ENCODE peak calls at places on chromosomes 16 and 17, in five cellular contexts. One of them, this sample, is unnamed.
A peak's percentile ranks its signal among the peaks of the same experiment; 100 is the strongest.

GRCh38 chr16:80285089-80285488 is 255.7 kb upstream of the DYNLRB2 start:
- DNase-seq in IMR-90: peak; percentile 89
- DNase-seq in vagina: no peak
- DNase-seq in CD4-positive, alpha-beta T cell: no peak
- DNase-seq in HCT116: no peak
- DNase-seq in this sample: no peak

GRCh38 chr17:50676065-50676975 is 31.4 kb downstream of the ANKRD40 start:
- DNase-seq in CD4-positive, alpha-beta T cell: no peak
- DNase-seq in IMR-90: no peak
- DNase-seq in vagina: no peak
- DNase-seq in HCT116: no peak
- DNase-seq in this sample: no peak

GRCh38 chr16:11835891-11836652 is 15.3 kb downstream of the RSL1D1 start:
- DNase-seq in vagina: no peak
- DNase-seq in IMR-90: peak; percentile 28
- DNase-seq in CD4-positive, alpha-beta T cell: no peak
- DNase-seq in HCT116: no peak
- DNase-seq in this sample: no peak

GRCh38 chr16:17367034-17367433 is 103.7 kb downstream of the XYLT1 start:
- DNase-seq in vagina: no peak
- DNase-seq in IMR-90: no peak
- DNase-seq in CD4-positive, alpha-beta T cell: no peak
- DNase-seq in HCT116: no peak
- DNase-seq in this sample: no peak

GRCh38 chr17:17749025-17749772 is 67.9 kb downstream of the RAI1 start:
- DNase-seq in CD4-positive, alpha-beta T cell: no peak
- DNase-seq in IMR-90: no peak
- DNase-seq in HCT116: no peak
- DNase-seq in vagina: no peak
- DNase-seq in this sample: no peak

GRCh38 chr17:74981318-74981978 is 6.0 kb upstream of the CDR2L start:
- DNase-seq in IMR-90: no peak
- DNase-seq in CD4-positive, alpha-beta T cell: no peak
- DNase-seq in vagina: no peak
- DNase-seq in HCT116: no peak
- DNase-seq in this sample: no peak

GRCh38 chr17:68182940-68183551 is 64.8 kb upstream of the AMZ2 start:
- DNase-seq in vagina: no peak
- DNase-seq in HCT116: peak; percentile 78
- DNase-seq in IMR-90: no peak
- DNase-seq in CD4-positive, alpha-beta T cell: peak; percentile 59
- DNase-seq in this sample: no peak

GRCh38 chr16:83533193-83533592 is 274.6 kb upstream of the HSBP1 start:
- DNase-seq in CD4-positive, alpha-beta T cell: no peak
- DNase-seq in IMR-90: peak; percentile 78
- DNase-seq in HCT116: no peak
- DNase-seq in vagina: no peak
- DNase-seq in this sample: no peak

GRCh38 chr16:3065069-3065741 is at the start of gene IL32:
- DNase-seq in vagina: no peak
- DNase-seq in HCT116: no peak
- DNase-seq in CD4-positive, alpha-beta T cell: peak; percentile 58
- DNase-seq in IMR-90: peak; percentile 94
- DNase-seq in this sample: no peak

GRCh38 chr16:28317040-28317880 is 24.9 kb downstream of the SBK1 start:
- DNase-seq in IMR-90: peak; percentile 34
- DNase-seq in HCT116: peak; percentile 21
- DNase-seq in CD4-positive, alpha-beta T cell: peak; percentile 68
- DNase-seq in vagina: no peak
- DNase-seq in this sample: peak; percentile 58

GRCh38 chr16:81405702-81406113 is 38.9 kb upstream of the CMIP start:
- DNase-seq in CD4-positive, alpha-beta T cell: no peak
- DNase-seq in vagina: no peak
- DNase-seq in IMR-90: peak; percentile 92
- DNase-seq in HCT116: peak; percentile 99
- DNase-seq in this sample: no peak

GRCh38 chr16:68539704-68540370 is 746 bp downstream of the ZFP90 start:
- DNase-seq in HCT116: no peak
- DNase-seq in CD4-positive, alpha-beta T cell: no peak
- DNase-seq in IMR-90: no peak
- DNase-seq in vagina: no peak
- DNase-seq in this sample: no peak

GRCh38 chr17:164536-165235 is 16.8 kb downstream of the DOC2B start:
- DNase-seq in CD4-positive, alpha-beta T cell: no peak
- DNase-seq in vagina: no peak
- DNase-seq in HCT116: no peak
- DNase-seq in IMR-90: peak; percentile 43
- DNase-seq in this sample: peak; percentile 86

GRCh38 chr17:65920996-65921395 is 270.9 kb downstream of the CEP112 start:
- DNase-seq in vagina: no peak
- DNase-seq in CD4-positive, alpha-beta T cell: no peak
- DNase-seq in IMR-90: no peak
- DNase-seq in HCT116: no peak
- DNase-seq in this sample: no peak

GRCh38 chr17:35184274-35184673 is 9.9 kb downstream of the SLC35G3 start:
- DNase-seq in HCT116: no peak
- DNase-seq in CD4-positive, alpha-beta T cell: no peak
- DNase-seq in IMR-90: no peak
- DNase-seq in vagina: peak; percentile 47
- DNase-seq in this sample: no peak

GRCh38 chr17:65312718-65313382 is 175.7 kb downstream of the RGS9 start:
- DNase-seq in IMR-90: no peak
- DNase-seq in HCT116: no peak
- DNase-seq in CD4-positive, alpha-beta T cell: no peak
- DNase-seq in vagina: no peak
- DNase-seq in this sample: no peak

GRCh38 chr17:76726766-76727718 is at the start of gene METTL23:
- DNase-seq in HCT116: no peak
- DNase-seq in vagina: no peak
- DNase-seq in IMR-90: peak; percentile 77
- DNase-seq in CD4-positive, alpha-beta T cell: peak; percentile 70
- DNase-seq in this sample: no peak

GRCh38 chr17:79003661-79004411 is 5.7 kb downstream of the CANT1 start:
- DNase-seq in CD4-positive, alpha-beta T cell: no peak
- DNase-seq in HCT116: no peak
- DNase-seq in IMR-90: no peak
- DNase-seq in vagina: no peak
- DNase-seq in this sample: no peak

GRCh38 chr17:80937501-80938356 is 53.9 kb upstream of the CHMP6 start:
- DNase-seq in HCT116: no peak
- DNase-seq in IMR-90: no peak
- DNase-seq in vagina: no peak
- DNase-seq in CD4-positive, alpha-beta T cell: no peak
- DNase-seq in this sample: no peak

GRCh38 chr16:14366974-14367707 is 262.9 kb downstream of the PARN start:
- DNase-seq in IMR-90: no peak
- DNase-seq in vagina: peak; percentile 70
- DNase-seq in HCT116: no peak
- DNase-seq in CD4-positive, alpha-beta T cell: no peak
- DNase-seq in this sample: no peak

GRCh38 chr17:1203111-1203966 is 23.6 kb upstream of the ABR start:
- DNase-seq in vagina: no peak
- DNase-seq in IMR-90: peak; percentile 51
- DNase-seq in CD4-positive, alpha-beta T cell: peak; percentile 59
- DNase-seq in HCT116: no peak
- DNase-seq in this sample: no peak

GRCh38 chr16:52453661-52454060 is 93.3 kb downstream of the TOX3 start:
- DNase-seq in CD4-positive, alpha-beta T cell: no peak
- DNase-seq in vagina: no peak
- DNase-seq in IMR-90: no peak
- DNase-seq in HCT116: no peak
- DNase-seq in this sample: no peak

GRCh38 chr17:9322298-9322697 is 253.3 kb downstream of the STX8 start:
- DNase-seq in HCT116: no peak
- DNase-seq in IMR-90: no peak
- DNase-seq in CD4-positive, alpha-beta T cell: no peak
- DNase-seq in vagina: no peak
- DNase-seq in this sample: no peak

GRCh38 chr16:66486773-66487579 is 59.9 kb downstream of the BEAN1 start:
- DNase-seq in HCT116: no peak
- DNase-seq in CD4-positive, alpha-beta T cell: no peak
- DNase-seq in vagina: no peak
- DNase-seq in IMR-90: peak; percentile 83
- DNase-seq in this sample: no peak

GRCh38 chr17:10119203-10120112 is 78.9 kb downstream of the GAS7 start:
- DNase-seq in vagina: peak; percentile 70
- DNase-seq in CD4-positive, alpha-beta T cell: no peak
- DNase-seq in HCT116: peak; percentile 90
- DNase-seq in IMR-90: no peak
- DNase-seq in this sample: no peak

GRCh38 chr16:76199681-76200210 is 77.5 kb upstream of the CNTNAP4 start:
- DNase-seq in CD4-positive, alpha-beta T cell: no peak
- DNase-seq in IMR-90: no peak
- DNase-seq in HCT116: no peak
- DNase-seq in vagina: no peak
- DNase-seq in this sample: no peak

GRCh38 chr16:76201385-76201784 is 75.8 kb upstream of the CNTNAP4 start:
- DNase-seq in vagina: no peak
- DNase-seq in HCT116: no peak
- DNase-seq in CD4-positive, alpha-beta T cell: no peak
- DNase-seq in IMR-90: no peak
- DNase-seq in this sample: no peak

GRCh38 chr16:76207270-76207669 is 69.9 kb upstream of the CNTNAP4 start:
- DNase-seq in HCT116: no peak
- DNase-seq in IMR-90: no peak
- DNase-seq in CD4-positive, alpha-beta T cell: no peak
- DNase-seq in vagina: no peak
- DNase-seq in this sample: no peak

GRCh38 chr16:76204249-76204648 is 73.0 kb upstream of the CNTNAP4 start:
- DNase-seq in CD4-positive, alpha-beta T cell: no peak
- DNase-seq in vagina: no peak
- DNase-seq in HCT116: no peak
- DNase-seq in IMR-90: no peak
- DNase-seq in this sample: no peak
- TF ChIP-seq CTCF in CD4-positive, alpha-beta T cell: no peak
- TF ChIP-seq CTCF in vagina: no peak
- TF ChIP-seq CTCF in HCT116: no peak
- TF ChIP-seq CTCF in IMR-90: no peak
- TF ChIP-seq CTCF in this sample: no peak

GRCh38 chr16:85398050-85398451 is 215.1 kb upstream of the GSE1 start:
- DNase-seq in CD4-positive, alpha-beta T cell: no peak
- DNase-seq in vagina: no peak
- DNase-seq in IMR-90: no peak
- DNase-seq in HCT116: no peak
- DNase-seq in this sample: no peak

GRCh38 chr16:85398688-85399582 is 214.2 kb upstream of the GSE1 start:
- DNase-seq in CD4-positive, alpha-beta T cell: no peak
- DNase-seq in HCT116: no peak
- DNase-seq in vagina: no peak
- DNase-seq in IMR-90: no peak
- DNase-seq in this sample: no peak

GRCh38 chr16:85395913-85396878 is 216.9 kb upstream of the GSE1 start:
- DNase-seq in vagina: no peak
- DNase-seq in IMR-90: peak; percentile 24
- DNase-seq in CD4-positive, alpha-beta T cell: no peak
- DNase-seq in HCT116: no peak
- DNase-seq in this sample: no peak

GRCh38 chr16:85395207-85395912 is 217.8 kb upstream of the GSE1 start:
- DNase-seq in HCT116: peak; percentile 92
- DNase-seq in CD4-positive, alpha-beta T cell: no peak
- DNase-seq in IMR-90: peak; percentile 98
- DNase-seq in vagina: no peak
- DNase-seq in this sample: no peak

DNA sequence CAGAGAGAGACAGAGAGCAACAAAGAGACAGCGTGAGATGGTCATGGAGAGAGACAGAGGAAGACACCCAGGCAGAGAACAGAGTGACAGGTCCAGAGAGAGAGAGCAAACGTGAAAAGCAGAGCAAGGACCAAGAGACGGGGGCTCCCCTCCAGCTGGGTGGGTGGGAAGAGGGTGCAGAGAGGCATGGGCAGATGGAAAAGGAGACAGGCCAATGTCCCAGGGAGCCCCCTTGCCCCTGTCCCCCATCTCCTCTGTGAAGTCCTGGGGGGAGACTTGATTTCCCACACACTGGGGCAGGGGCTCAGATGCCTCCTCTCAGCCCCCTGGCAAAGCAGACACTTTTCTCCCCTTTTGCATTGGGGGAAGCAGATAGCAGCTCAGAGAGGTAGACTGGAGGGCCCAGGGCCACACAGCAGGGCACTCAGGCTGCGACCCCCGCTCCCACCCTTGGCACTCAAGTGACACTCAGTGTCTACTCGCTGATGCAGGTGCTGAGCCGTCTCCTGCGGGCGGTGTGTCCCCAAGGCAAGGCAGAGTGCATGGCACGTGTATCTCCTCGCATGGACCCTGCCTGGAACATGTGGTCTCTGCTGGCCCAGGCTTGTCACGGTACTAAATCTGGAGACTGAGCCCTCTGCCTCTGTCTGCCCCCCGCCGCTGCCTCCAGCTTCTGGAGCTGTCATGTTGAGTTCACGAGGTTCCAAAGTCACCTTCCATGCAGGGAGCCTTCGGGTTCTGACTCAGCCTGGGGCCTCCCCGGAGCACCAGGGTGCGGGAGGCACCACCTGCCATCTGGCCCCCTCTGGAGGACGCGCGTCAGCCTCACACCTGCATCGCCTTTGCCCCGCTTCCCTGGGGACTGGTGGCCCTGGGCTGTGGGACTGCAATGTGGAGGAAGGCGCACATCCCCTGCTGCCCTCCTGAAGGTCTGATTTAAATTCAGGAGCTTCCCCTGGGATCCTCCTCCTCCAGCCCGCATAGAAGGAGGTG is 215.9 kb upstream of the GSE1 start:
- DNase-seq in vagina: no peak
- DNase-seq in CD4-positive, alpha-beta T cell: no peak
- DNase-seq in HCT116: no peak
- DNase-seq in IMR-90: no peak
- DNase-seq in this sample: no peak
- TF ChIP-seq CTCF in vagina: no peak
- TF ChIP-seq CTCF in CD4-positive, alpha-beta T cell: no peak
- TF ChIP-seq CTCF in HCT116: peak; percentile 48
- TF ChIP-seq CTCF in IMR-90: no peak
- TF ChIP-seq CTCF in this sample: no peak

GRCh38 chr16:84746231-84746630 is 46.4 kb downstream of the USP10 start:
- DNase-seq in IMR-90: no peak
- DNase-seq in CD4-positive, alpha-beta T cell: no peak
- DNase-seq in vagina: peak; percentile 52
- DNase-seq in HCT116: no peak
- DNase-seq in this sample: no peak

GRCh38 chr16:84746875-84747274 is 47.1 kb downstream of the USP10 start:
- DNase-seq in HCT116: no peak
- DNase-seq in vagina: peak; percentile 64
- DNase-seq in IMR-90: no peak
- DNase-seq in CD4-positive, alpha-beta T cell: no peak
- DNase-seq in this sample: no peak

GRCh38 chr16:84749815-84750214 is 50.0 kb downstream of the USP10 start:
- DNase-seq in HCT116: no peak
- DNase-seq in IMR-90: no peak
- DNase-seq in vagina: peak; percentile 79
- DNase-seq in CD4-positive, alpha-beta T cell: no peak
- DNase-seq in this sample: no peak

GRCh38 chr16:84751241-84751640 is 51.4 kb downstream of the USP10 start:
- DNase-seq in HCT116: no peak
- DNase-seq in vagina: peak; percentile 64
- DNase-seq in CD4-positive, alpha-beta T cell: no peak
- DNase-seq in IMR-90: no peak
- DNase-seq in this sample: no peak

GRCh38 chr16:84749072-84749471 is 49.3 kb downstream of the USP10 start:
- DNase-seq in CD4-positive, alpha-beta T cell: no peak
- DNase-seq in IMR-90: no peak
- DNase-seq in HCT116: no peak
- DNase-seq in vagina: no peak
- DNase-seq in this sample: no peak
- TF ChIP-seq CTCF in CD4-positive, alpha-beta T cell: no peak
- TF ChIP-seq CTCF in IMR-90: no peak
- TF ChIP-seq CTCF in HCT116: no peak
- TF ChIP-seq CTCF in vagina: no peak
- TF ChIP-seq CTCF in this sample: no peak

GRCh38 chr17:44218344-44219125 is 940 bp downstream of the UBTF start:
- DNase-seq in HCT116: peak; percentile 74
- DNase-seq in CD4-positive, alpha-beta T cell: peak; percentile 87
- DNase-seq in IMR-90: peak; percentile 83
- DNase-seq in vagina: no peak
- DNase-seq in this sample: peak; percentile 73
- TF ChIP-seq CTCF in HCT116: peak; percentile 60
- TF ChIP-seq CTCF in CD4-positive, alpha-beta T cell: peak; percentile 76
- TF ChIP-seq CTCF in IMR-90: peak; percentile 66
- TF ChIP-seq CTCF in vagina: peak; percentile 39
- TF ChIP-seq CTCF in this sample: peak; percentile 59